ENCODE peak calls at places on chromosomes 11 and 22, in nine cellular contexts. Q is EH; L is skeletal muscle cell; X is stimulated activated naive CD4-positive, alpha-beta T cell; H is CD4-positive, CD25-positive, alpha-beta regulatory T cell; K is ACHN; J is activated CD8-positive, alpha-beta memory T cell treated with anti-CD3 and anti-CD28 coated beads, Interleukin-2, amount 50 U/mL, for 48 hours; A is neuronal stem cell; S is activated CD4-positive, alpha-beta memory T cell treated with anti-CD3 and anti-CD28 coated beads, Interleukin-2, amount 10 ng/mL, durations not matched to agents 7 days and 5 days. W is an unnamed sample.

GRCh38 chr11:3723014-3723708 is 52.0 kb upstream of the CHRNA10 start:
- DNase-seq in Q (peak; percentile 99), L (peak; percentile 92), X (no peak), H (no peak), K (peak; percentile 59), J (no peak), A (no peak), S (no peak), W (no peak)

GRCh38 chr11:33291004-33291777 is 34.0 kb downstream of the HIPK3 start:
- DNase-seq in Q (peak; percentile 31), L (no peak), X (no peak), H (no peak), K (peak; percentile 27), J (no peak), A (no peak), S (no peak), W (no peak)

GRCh38 chr11:112656772-112657428 is 304.3 kb upstream of the NCAM1 start:
- DNase-seq in Q (peak; percentile 90), L (peak; percentile 82), X (no peak), H (no peak), K (no peak), J (no peak), A (no peak), S (no peak), W (no peak)

GRCh38 chr11:8732748-8733241 is 50.2 kb downstream of the RPL27A start:
- DNase-seq in Q (peak; percentile 93), L (peak; percentile 37), X (no peak), H (no peak), K (peak; percentile 38), J (no peak), A (no peak), S (no peak), W (no peak)

GRCh38 chr11:114482114-114482513 is 42.8 kb downstream of the REXO2 start:
- DNase-seq in Q (no peak), L (no peak), X (no peak), H (no peak), K (no peak), J (no peak), A (no peak), S (no peak), W (no peak)

GRCh38 chr11:11558352-11558751 is 63.5 kb downstream of the GALNT18 start:
- DNase-seq in Q (no peak), L (no peak), X (no peak), H (no peak), K (no peak), J (no peak), A (no peak), S (no peak), W (no peak)

GRCh38 chr11:118216621-118217526 is 7.9 kb downstream of the JAML start:
- DNase-seq in Q (no peak), L (no peak), X (peak; percentile 22), H (no peak), K (no peak), J (no peak), A (no peak), S (peak; percentile 57), W (no peak)

GRCh38 chr11:103970850-103971249 is 65.6 kb upstream of the DDI1 start:
- DNase-seq in Q (no peak), L (no peak), X (no peak), H (no peak), K (no peak), J (no peak), A (no peak), S (no peak), W (no peak)

GRCh38 chr22:31818481-31819392 is 64.9 kb downstream of the DEPDC5 start:
- DNase-seq in Q (peak; percentile 62), L (no peak), X (no peak), H (no peak), K (peak; percentile 46), J (peak; percentile 57), A (no peak), S (peak; percentile 20), W (no peak)

GRCh38 chr11:75468534-75469340 is 35.7 kb upstream of the KLHL35 start:
- DNase-seq in Q (peak; percentile 76), L (peak; percentile 68), X (no peak), H (no peak), K (no peak), J (no peak), A (no peak), S (no peak), W (no peak)

GRCh38 chr11:83569134-83569805 is 283.1 kb upstream of the CCDC90B start:
- DNase-seq in Q (no peak), L (no peak), X (no peak), H (no peak), K (no peak), J (no peak), A (no peak), S (no peak), W (no peak)

GRCh38 chr11:12087075-12087775 is 23.2 kb upstream of the MICAL2 start:
- DNase-seq in Q (peak; percentile 89), L (no peak), X (no peak), H (peak; percentile 23), K (peak; percentile 68), J (peak; percentile 70), A (no peak), S (peak; percentile 82), W (no peak)

GRCh38 chr22:48721394-48721666 is 1106.3 kb downstream of the BRD1 start:
- DNase-seq in Q (no peak), L (no peak), X (no peak), H (no peak), K (no peak), J (no peak), A (no peak), S (no peak), W (no peak)

GRCh38 chr11:75214411-75214821 is 26.2 kb upstream of the TPBGL start:
- DNase-seq in Q (peak; percentile 80), L (peak; percentile 14), X (peak; percentile 70), H (peak; percentile 64), K (peak; percentile 81), J (peak; percentile 94), A (peak; percentile 90), S (peak; percentile 86), W (peak; percentile 89)

GRCh38 chr11:68372625-68373024 is 60.2 kb downstream of the LRP5 start:
- DNase-seq in Q (no peak), L (no peak), X (no peak), H (no peak), K (no peak), J (no peak), A (no peak), S (no peak), W (no peak)